ENCODE peak calls at places on chromosome 12, in six cellular contexts. One of them, this sample, is unnamed.

GRCh38 chr12:108237272-108237671 is 101.8 kb downstream of the CMKLR1 start:
- DNase-seq in body of pancreas: no peak
- DNase-seq in tibial nerve: no peak
- DNase-seq in HepG2: peak; percentile 7
- DNase-seq in SK-N-SH: no peak
- DNase-seq in GM06990: no peak
- DNase-seq in this sample: no peak

GRCh38 chr12:11702959-11703358 is 53.5 kb downstream of the ETV6 start:
- DNase-seq in GM06990: peak; percentile 60
- DNase-seq in tibial nerve: no peak
- DNase-seq in SK-N-SH: no peak
- DNase-seq in HepG2: no peak
- DNase-seq in body of pancreas: no peak
- DNase-seq in this sample: no peak

GRCh38 chr12:89327477-89328094 is 24.7 kb downstream of the DUSP6 start:
- DNase-seq in tibial nerve: no peak
- DNase-seq in GM06990: no peak
- DNase-seq in body of pancreas: no peak
- DNase-seq in HepG2: no peak
- DNase-seq in SK-N-SH: no peak
- DNase-seq in this sample: no peak

GRCh38 chr12:27671865-27672264 is 24.4 kb upstream of the REP15 start:
- DNase-seq in tibial nerve: no peak
- DNase-seq in GM06990: no peak
- DNase-seq in body of pancreas: no peak
- DNase-seq in HepG2: no peak
- DNase-seq in SK-N-SH: no peak
- DNase-seq in this sample: no peak

GRCh38 chr12:102567031-102567985 is 86.9 kb upstream of the IGF1 start:
- DNase-seq in tibial nerve: no peak
- DNase-seq in HepG2: no peak
- DNase-seq in SK-N-SH: peak; percentile 1
- DNase-seq in GM06990: no peak
- DNase-seq in body of pancreas: no peak
- DNase-seq in this sample: peak; percentile 44

GRCh38 chr12:102061096-102061555 is 665 bp downstream of the WASHC3 start:
- DNase-seq in tibial nerve: no peak
- DNase-seq in HepG2: peak; percentile 12
- DNase-seq in body of pancreas: no peak
- DNase-seq in SK-N-SH: no peak
- DNase-seq in GM06990: peak; percentile 44
- DNase-seq in this sample: peak; percentile 24

GRCh38 chr12:124517260-124518050 is 50.0 kb downstream of the NCOR2 start:
- DNase-seq in GM06990: no peak
- DNase-seq in body of pancreas: peak; percentile 93
- DNase-seq in HepG2: no peak
- DNase-seq in SK-N-SH: peak; percentile 92
- DNase-seq in tibial nerve: peak; percentile 57
- DNase-seq in this sample: no peak

GRCh38 chr12:107328442-107329133 is 235.2 kb upstream of the CRY1 start:
- DNase-seq in GM06990: no peak
- DNase-seq in HepG2: no peak
- DNase-seq in SK-N-SH: no peak
- DNase-seq in body of pancreas: no peak
- DNase-seq in tibial nerve: no peak
- DNase-seq in this sample: no peak

GRCh38 chr12:68591716-68592437 is 18.8 kb upstream of the RAP1B start:
- DNase-seq in tibial nerve: no peak
- DNase-seq in body of pancreas: no peak
- DNase-seq in GM06990: no peak
- DNase-seq in HepG2: no peak
- DNase-seq in SK-N-SH: no peak
- DNase-seq in this sample: no peak

GRCh38 chr12:131620520-131620919 is 90.4 kb upstream of the SFSWAP start:
- DNase-seq in HepG2: no peak
- DNase-seq in body of pancreas: no peak
- DNase-seq in GM06990: no peak
- DNase-seq in SK-N-SH: peak; percentile 58
- DNase-seq in tibial nerve: no peak
- DNase-seq in this sample: no peak

GRCh38 chr12:61848893-61849292 is 411.3 kb upstream of the USP15 start:
- DNase-seq in tibial nerve: no peak
- DNase-seq in GM06990: no peak
- DNase-seq in HepG2: no peak
- DNase-seq in SK-N-SH: no peak
- DNase-seq in body of pancreas: no peak
- DNase-seq in this sample: no peak

GRCh38 chr12:4829793-4830162 is 79.9 kb upstream of the KCNA1 start:
- DNase-seq in body of pancreas: no peak
- DNase-seq in tibial nerve: no peak
- DNase-seq in SK-N-SH: no peak
- DNase-seq in HepG2: no peak
- DNase-seq in GM06990: no peak
- DNase-seq in this sample: no peak

GRCh38 chr12:15244341-15244740 is 23.1 kb upstream of the RERG start:
- DNase-seq in SK-N-SH: no peak
- DNase-seq in GM06990: no peak
- DNase-seq in HepG2: no peak
- DNase-seq in tibial nerve: no peak
- DNase-seq in body of pancreas: no peak
- DNase-seq in this sample: no peak

GRCh38 chr12:62933871-62934798 is 815 bp downstream of the PPM1H start:
- DNase-seq in body of pancreas: peak; percentile 35
- DNase-seq in tibial nerve: no peak
- DNase-seq in GM06990: peak; percentile 29
- DNase-seq in HepG2: no peak
- DNase-seq in SK-N-SH: peak; percentile 14
- DNase-seq in this sample: peak; percentile 43

GRCh38 chr12:113252494-113252893 is 31.2 kb downstream of the TPCN1 start:
- DNase-seq in body of pancreas: no peak
- DNase-seq in SK-N-SH: no peak
- DNase-seq in tibial nerve: no peak
- DNase-seq in GM06990: no peak
- DNase-seq in HepG2: no peak
- DNase-seq in this sample: no peak

GRCh38 chr12:63875703-63876102 is 31.2 kb downstream of the SRGAP1 start:
- DNase-seq in SK-N-SH: no peak
- DNase-seq in tibial nerve: no peak
- DNase-seq in GM06990: no peak
- DNase-seq in HepG2: no peak
- DNase-seq in body of pancreas: no peak
- DNase-seq in this sample: no peak

GRCh38 chr12:50192908-50193307 is 25.7 kb upstream of the CERS5 start:
- DNase-seq in body of pancreas: no peak
- DNase-seq in GM06990: no peak
- DNase-seq in HepG2: no peak
- DNase-seq in tibial nerve: no peak
- DNase-seq in SK-N-SH: no peak
- DNase-seq in this sample: no peak

GRCh38 chr12:20415641-20416040 is 47.3 kb downstream of the PDE3A start:
- DNase-seq in SK-N-SH: no peak
- DNase-seq in body of pancreas: no peak
- DNase-seq in GM06990: no peak
- DNase-seq in tibial nerve: no peak
- DNase-seq in HepG2: no peak
- DNase-seq in this sample: no peak

GRCh38 chr12:79997115-79997805 is 62.4 kb upstream of the PPP1R12A start:
- DNase-seq in GM06990: peak; percentile 48
- DNase-seq in body of pancreas: no peak
- DNase-seq in SK-N-SH: no peak
- DNase-seq in HepG2: no peak
- DNase-seq in tibial nerve: no peak
- DNase-seq in this sample: no peak

GRCh38 chr12:122947352-122947792 is 18.9 kb downstream of the ABCB9 start:
- DNase-seq in SK-N-SH: no peak
- DNase-seq in GM06990: no peak
- DNase-seq in body of pancreas: peak; percentile 66
- DNase-seq in HepG2: no peak
- DNase-seq in tibial nerve: no peak
- DNase-seq in this sample: no peak

GRCh38 chr12:112823582-112824149 is 32.1 kb downstream of the RPH3A start:
- DNase-seq in tibial nerve: no peak
- DNase-seq in GM06990: no peak
- DNase-seq in HepG2: no peak
- DNase-seq in body of pancreas: no peak
- DNase-seq in SK-N-SH: no peak
- DNase-seq in this sample: no peak

GRCh38 chr12:460301-461230 is 827 bp downstream of the B4GALNT3 start:
- DNase-seq in body of pancreas: peak; percentile 47
- DNase-seq in HepG2: no peak
- DNase-seq in tibial nerve: no peak
- DNase-seq in GM06990: peak; percentile 19
- DNase-seq in SK-N-SH: peak; percentile 82
- DNase-seq in this sample: peak; percentile 57

GRCh38 chr12:1350055-1350933 is 244.1 kb downstream of the FBXL14 start:
- DNase-seq in GM06990: no peak
- DNase-seq in tibial nerve: no peak
- DNase-seq in HepG2: no peak
- DNase-seq in SK-N-SH: no peak
- DNase-seq in body of pancreas: no peak
- DNase-seq in this sample: peak; percentile 18

DNA sequence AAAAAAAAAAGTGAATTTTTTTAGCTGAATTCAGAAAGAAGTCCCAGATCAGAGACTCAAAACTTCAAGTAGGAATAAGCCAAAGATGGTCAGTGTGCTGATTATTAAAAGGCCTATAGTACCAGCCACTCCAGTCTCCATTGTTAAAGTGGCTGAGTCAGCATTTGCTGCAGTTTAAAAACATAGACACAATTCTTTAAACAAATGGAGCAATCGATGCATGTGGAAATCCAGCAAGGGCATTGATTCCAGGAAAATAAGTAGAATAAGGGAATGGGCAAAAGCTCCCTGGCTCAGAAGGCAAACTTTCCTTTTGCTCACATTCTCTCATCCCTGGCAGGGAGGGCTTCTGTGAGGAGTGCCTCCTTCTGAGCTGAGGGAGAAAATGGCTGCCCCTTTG is 317.6 kb downstream of the LRIG3 start:
- DNase-seq in SK-N-SH: no peak
- DNase-seq in body of pancreas: no peak
- DNase-seq in tibial nerve: no peak
- DNase-seq in HepG2: no peak
- DNase-seq in GM06990: no peak
- DNase-seq in this sample: no peak
- H3K4me3 ChIP-seq in SK-N-SH: no peak overlapping the region
- H3K4me3 ChIP-seq in body of pancreas: no peak overlapping the region
- H3K4me3 ChIP-seq in tibial nerve: no peak overlapping the region
- H3K4me3 ChIP-seq in HepG2: no peak overlapping the region
- H3K4me3 ChIP-seq in GM06990: no peak overlapping the region
- H3K4me3 ChIP-seq in this sample: no peak overlapping the region

GRCh38 chr12:40647651-40648050 is 44.6 kb upstream of the CNTN1 start:
- DNase-seq in tibial nerve: no peak
- DNase-seq in SK-N-SH: no peak
- DNase-seq in GM06990: no peak
- DNase-seq in HepG2: no peak
- DNase-seq in body of pancreas: no peak
- DNase-seq in this sample: no peak
- TF ChIP-seq CTCF in tibial nerve: no peak
- TF ChIP-seq CTCF in SK-N-SH: no peak
- TF ChIP-seq CTCF in GM06990: no peak
- TF ChIP-seq CTCF in HepG2: no peak
- TF ChIP-seq CTCF in body of pancreas: no peak
- TF ChIP-seq CTCF in this sample: no peak

GRCh38 chr12:57489157-57489641 is 1.3 kb downstream of the MARS1 start:
- DNase-seq in tibial nerve: no peak
- DNase-seq in SK-N-SH: no peak
- DNase-seq in body of pancreas: no peak
- DNase-seq in HepG2: no peak
- DNase-seq in GM06990: no peak
- DNase-seq in this sample: no peak

GRCh38 chr12:57487597-57488396 is at the start of gene MARS1:
- DNase-seq in SK-N-SH: peak; percentile 92
- DNase-seq in GM06990: peak; percentile 90
- DNase-seq in body of pancreas: peak; percentile 95
- DNase-seq in tibial nerve: peak; percentile 96
- DNase-seq in HepG2: peak; percentile 96
- DNase-seq in this sample: peak; percentile 94

GRCh38 chr12:57491393-57492280 is 3.8 kb downstream of the MARS1 start:
- DNase-seq in body of pancreas: no peak
- DNase-seq in HepG2: peak; percentile 44
- DNase-seq in tibial nerve: no peak
- DNase-seq in GM06990: no peak
- DNase-seq in SK-N-SH: no peak
- DNase-seq in this sample: no peak

GRCh38 chr12:57488397-57489156 is 709 bp downstream of the MARS1 start:
- DNase-seq in tibial nerve: no peak
- DNase-seq in HepG2: no peak
- DNase-seq in GM06990: no peak
- DNase-seq in body of pancreas: no peak
- DNase-seq in SK-N-SH: peak; percentile 58
- DNase-seq in this sample: no peak

DNA sequence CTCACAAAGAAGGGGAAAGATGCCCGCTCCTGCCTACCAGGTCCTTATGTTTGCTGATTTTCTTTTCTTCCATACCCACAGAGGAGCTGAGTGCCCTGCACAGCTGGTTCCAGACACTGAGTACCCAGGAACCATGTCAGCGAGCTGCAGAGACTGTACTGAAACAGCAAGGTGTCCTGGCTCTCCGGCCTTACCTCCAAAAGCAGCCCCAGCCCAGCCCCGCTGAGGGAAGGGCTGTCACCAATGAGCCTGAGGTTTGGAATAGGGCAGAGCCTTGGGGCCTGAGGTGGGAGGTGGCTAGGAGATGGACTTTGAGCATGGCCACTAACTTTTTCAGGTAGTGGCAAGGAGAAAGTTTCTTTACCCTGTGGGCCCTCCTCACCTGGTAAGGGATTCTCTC is 2.3 kb downstream of the MARS1 start:
- DNase-seq in body of pancreas: no peak
- DNase-seq in GM06990: no peak
- DNase-seq in SK-N-SH: no peak
- DNase-seq in tibial nerve: no peak
- DNase-seq in HepG2: no peak
- DNase-seq in this sample: no peak
- H3K36me3 ChIP-seq in body of pancreas: peaks cover 18% of the 10 kb centered on the region
- H3K36me3 ChIP-seq in GM06990: peaks cover 20% of the 10 kb centered on the region
- H3K36me3 ChIP-seq in SK-N-SH: peaks cover 33% of the 10 kb centered on the region
- H3K36me3 ChIP-seq in tibial nerve: peaks cover 7% of the 10 kb centered on the region
- H3K36me3 ChIP-seq in HepG2: peaks cover 19% of the 10 kb centered on the region
- H3K36me3 ChIP-seq in this sample: peaks cover 6% of the 10 kb centered on the region

GRCh38 chr12:81079280-81080076 is 1.6 kb downstream of the ACSS3 start:
- DNase-seq in tibial nerve: no peak
- DNase-seq in SK-N-SH: no peak
- DNase-seq in body of pancreas: no peak
- DNase-seq in GM06990: no peak
- DNase-seq in HepG2: peak; percentile 66
- DNase-seq in this sample: no peak

GRCh38 chr12:81080431-81080983 is 2.6 kb downstream of the ACSS3 start:
- DNase-seq in tibial nerve: no peak
- DNase-seq in SK-N-SH: no peak
- DNase-seq in HepG2: no peak
- DNase-seq in body of pancreas: no peak
- DNase-seq in GM06990: no peak
- DNase-seq in this sample: no peak

GRCh38 chr12:81077686-81078441 is at the start of gene ACSS3:
- DNase-seq in SK-N-SH: peak; percentile 9
- DNase-seq in tibial nerve: peak; percentile 56
- DNase-seq in GM06990: no peak
- DNase-seq in body of pancreas: peak; percentile 44
- DNase-seq in HepG2: peak; percentile 67
- DNase-seq in this sample: no peak

GRCh38 chr12:81077329-81077685 is 572 bp upstream of the ACSS3 start:
- DNase-seq in tibial nerve: peak; percentile 25
- DNase-seq in GM06990: no peak
- DNase-seq in HepG2: peak; percentile 79
- DNase-seq in body of pancreas: peak; percentile 15
- DNase-seq in SK-N-SH: no peak
- DNase-seq in this sample: no peak

GRCh38 chr12:81078469-81079196 is 754 bp downstream of the ACSS3 start:
- DNase-seq in tibial nerve: peak; percentile 26
- DNase-seq in HepG2: peak; percentile 88
- DNase-seq in SK-N-SH: no peak
- DNase-seq in body of pancreas: peak; percentile 35
- DNase-seq in GM06990: no peak
- DNase-seq in this sample: no peak
- H3K4me3 ChIP-seq in tibial nerve: peak overlapping the region; percentile 62
- H3K4me3 ChIP-seq in HepG2: peak overlapping the region; percentile 85
- H3K4me3 ChIP-seq in SK-N-SH: peak overlapping the region; percentile 29
- H3K4me3 ChIP-seq in body of pancreas: peak overlapping the region; percentile 29
- H3K4me3 ChIP-seq in GM06990: no peak overlapping the region
- H3K4me3 ChIP-seq in this sample: no peak overlapping the region